ENCODE peak calls at places on chromosomes 7 and 10, in nine cellular contexts. One of them, this sample, is unnamed.

GRCh38 chr7:8261711-8262695 is at the start of gene ICA1:
- DNase-seq in mammary epithelial cell: peak
- DNase-seq in spleen: peak
- DNase-seq in fibroblast of lung: peak
- DNase-seq in left ventricle myocardium inferior: peak
- DNase-seq in brain microvascular endothelial cell: peak
- DNase-seq in neuronal stem cell: peak
- DNase-seq in ascending aorta: no peak
- DNase-seq in RWPE1: peak
- DNase-seq in this sample: no peak

GRCh38 chr7:129998446-129998845 is 45.7 kb upstream of the UBE2H start:
- DNase-seq in neuronal stem cell: no peak
- DNase-seq in RWPE1: no peak
- DNase-seq in spleen: no peak
- DNase-seq in ascending aorta: no peak
- DNase-seq in mammary epithelial cell: no peak
- DNase-seq in left ventricle myocardium inferior: no peak
- DNase-seq in brain microvascular endothelial cell: no peak
- DNase-seq in fibroblast of lung: no peak
- DNase-seq in this sample: no peak

GRCh38 chr10:32163774-32164148 is 107.5 kb upstream of the KIF5B start:
- DNase-seq in neuronal stem cell: no peak
- DNase-seq in mammary epithelial cell: no peak
- DNase-seq in spleen: no peak
- DNase-seq in ascending aorta: no peak
- DNase-seq in RWPE1: no peak
- DNase-seq in fibroblast of lung: no peak
- DNase-seq in left ventricle myocardium inferior: no peak
- DNase-seq in brain microvascular endothelial cell: no peak
- DNase-seq in this sample: no peak

GRCh38 chr7:918441-919113 is 35.9 kb downstream of the ADAP1 start:
- DNase-seq in RWPE1: no peak
- DNase-seq in brain microvascular endothelial cell: no peak
- DNase-seq in mammary epithelial cell: no peak
- DNase-seq in neuronal stem cell: no peak
- DNase-seq in spleen: peak
- DNase-seq in left ventricle myocardium inferior: peak
- DNase-seq in fibroblast of lung: no peak
- DNase-seq in ascending aorta: peak
- DNase-seq in this sample: no peak

GRCh38 chr7:44307301-44307900 is 18.0 kb downstream of the CAMK2B start:
- DNase-seq in left ventricle myocardium inferior: no peak
- DNase-seq in fibroblast of lung: peak
- DNase-seq in mammary epithelial cell: peak
- DNase-seq in brain microvascular endothelial cell: peak
- DNase-seq in spleen: no peak
- DNase-seq in RWPE1: peak
- DNase-seq in neuronal stem cell: no peak
- DNase-seq in ascending aorta: no peak
- DNase-seq in this sample: no peak

GRCh38 chr7:73822319-73823173 is 8.2 kb upstream of the CLDN4 start:
- DNase-seq in fibroblast of lung: peak
- DNase-seq in brain microvascular endothelial cell: peak
- DNase-seq in RWPE1: peak
- DNase-seq in mammary epithelial cell: peak
- DNase-seq in spleen: peak
- DNase-seq in neuronal stem cell: no peak
- DNase-seq in left ventricle myocardium inferior: no peak
- DNase-seq in ascending aorta: no peak
- DNase-seq in this sample: peak

GRCh38 chr7:131194070-131194865 is 133.4 kb upstream of the MKLN1 start:
- DNase-seq in ascending aorta: no peak
- DNase-seq in spleen: no peak
- DNase-seq in fibroblast of lung: peak
- DNase-seq in left ventricle myocardium inferior: no peak
- DNase-seq in neuronal stem cell: no peak
- DNase-seq in mammary epithelial cell: peak
- DNase-seq in brain microvascular endothelial cell: no peak
- DNase-seq in RWPE1: no peak
- DNase-seq in this sample: no peak

GRCh38 chr10:43960477-43960876 is 311.8 kb upstream of the ZNF32 start:
- DNase-seq in fibroblast of lung: no peak
- DNase-seq in RWPE1: no peak
- DNase-seq in mammary epithelial cell: no peak
- DNase-seq in spleen: peak
- DNase-seq in left ventricle myocardium inferior: no peak
- DNase-seq in ascending aorta: no peak
- DNase-seq in neuronal stem cell: no peak
- DNase-seq in brain microvascular endothelial cell: no peak
- DNase-seq in this sample: no peak

GRCh38 chr7:75572396-75572795 is 80.3 kb downstream of the SPDYE5 start:
- DNase-seq in mammary epithelial cell: no peak
- DNase-seq in fibroblast of lung: no peak
- DNase-seq in left ventricle myocardium inferior: no peak
- DNase-seq in neuronal stem cell: no peak
- DNase-seq in brain microvascular endothelial cell: no peak
- DNase-seq in ascending aorta: no peak
- DNase-seq in RWPE1: no peak
- DNase-seq in spleen: no peak
- DNase-seq in this sample: no peak

GRCh38 chr7:25167262-25167843 is 42.3 kb upstream of the CYCS start:
- DNase-seq in neuronal stem cell: no peak
- DNase-seq in ascending aorta: no peak
- DNase-seq in left ventricle myocardium inferior: no peak
- DNase-seq in fibroblast of lung: no peak
- DNase-seq in spleen: no peak
- DNase-seq in brain microvascular endothelial cell: no peak
- DNase-seq in RWPE1: no peak
- DNase-seq in mammary epithelial cell: no peak
- DNase-seq in this sample: peak

GRCh38 chr7:95246935-95247370 is 77.4 kb downstream of the PON1 start:
- DNase-seq in fibroblast of lung: peak
- DNase-seq in left ventricle myocardium inferior: no peak
- DNase-seq in RWPE1: peak
- DNase-seq in brain microvascular endothelial cell: peak
- DNase-seq in spleen: no peak
- DNase-seq in ascending aorta: no peak
- DNase-seq in mammary epithelial cell: peak
- DNase-seq in neuronal stem cell: peak
- DNase-seq in this sample: peak

GRCh38 chr7:17460001-17460400 is 161.5 kb downstream of the AHR start:
- DNase-seq in neuronal stem cell: no peak
- DNase-seq in brain microvascular endothelial cell: no peak
- DNase-seq in left ventricle myocardium inferior: no peak
- DNase-seq in RWPE1: no peak
- DNase-seq in ascending aorta: no peak
- DNase-seq in fibroblast of lung: no peak
- DNase-seq in mammary epithelial cell: no peak
- DNase-seq in spleen: no peak
- DNase-seq in this sample: no peak

GRCh38 chr7:91416485-91416884 is 152.3 kb downstream of the FZD1 start:
- DNase-seq in neuronal stem cell: no peak
- DNase-seq in RWPE1: no peak
- DNase-seq in mammary epithelial cell: no peak
- DNase-seq in brain microvascular endothelial cell: no peak
- DNase-seq in spleen: no peak
- DNase-seq in left ventricle myocardium inferior: no peak
- DNase-seq in fibroblast of lung: no peak
- DNase-seq in ascending aorta: no peak
- DNase-seq in this sample: no peak

DNA sequence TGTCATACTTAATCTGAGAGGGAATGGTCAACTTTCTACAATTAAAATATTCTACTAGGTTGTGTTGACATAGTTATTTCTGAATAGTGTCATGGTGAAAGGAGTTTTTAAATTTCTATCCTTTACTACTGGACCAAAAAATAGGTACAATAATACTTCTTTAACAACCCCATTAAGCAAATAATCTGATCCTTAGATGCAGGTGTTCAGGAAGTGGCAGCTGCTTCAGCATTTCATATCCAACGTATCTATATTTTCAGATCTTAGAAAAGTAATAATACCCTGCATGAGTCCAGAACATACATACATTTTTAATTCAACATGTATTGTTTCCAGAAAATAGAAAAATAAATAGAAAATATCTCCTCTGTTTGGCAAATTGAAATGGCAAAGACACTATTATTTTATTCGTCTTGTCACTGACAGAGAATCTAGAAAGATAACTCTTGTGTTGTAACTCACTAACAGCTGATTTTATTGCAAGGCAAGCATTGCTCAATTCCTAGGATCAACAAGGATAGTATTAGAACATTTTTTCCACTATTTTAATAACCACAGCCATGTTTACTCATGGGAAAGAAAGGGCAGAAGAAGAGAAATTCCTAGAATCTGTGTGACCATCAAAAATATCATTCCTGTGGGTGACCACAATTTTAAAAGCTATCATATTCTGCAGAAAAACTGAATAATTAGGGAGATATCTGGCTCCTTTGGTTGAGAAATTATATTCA is 159.3 kb upstream of the CNTNAP2 start:
- DNase-seq in fibroblast of lung: peak
- DNase-seq in spleen: no peak
- DNase-seq in neuronal stem cell: no peak
- DNase-seq in ascending aorta: no peak
- DNase-seq in brain microvascular endothelial cell: peak
- DNase-seq in RWPE1: no peak
- DNase-seq in mammary epithelial cell: no peak
- DNase-seq in left ventricle myocardium inferior: no peak
- DNase-seq in this sample: no peak
- H3K27ac ChIP-seq in fibroblast of lung: no peak
- H3K27ac ChIP-seq in spleen: no peak
- H3K27ac ChIP-seq in neuronal stem cell: no peak
- H3K27ac ChIP-seq in ascending aorta: no peak
- H3K27ac ChIP-seq in brain microvascular endothelial cell: no peak
- H3K27ac ChIP-seq in RWPE1: no peak
- H3K27ac ChIP-seq in mammary epithelial cell: no peak
- H3K27ac ChIP-seq in left ventricle myocardium inferior: no peak
- H3K27ac ChIP-seq in this sample: no peak

GRCh38 chr10:63505562-63505961 is 15.6 kb upstream of the REEP3 start:
- DNase-seq in left ventricle myocardium inferior: no peak
- DNase-seq in brain microvascular endothelial cell: no peak
- DNase-seq in neuronal stem cell: no peak
- DNase-seq in spleen: no peak
- DNase-seq in ascending aorta: no peak
- DNase-seq in fibroblast of lung: no peak
- DNase-seq in mammary epithelial cell: no peak
- DNase-seq in RWPE1: no peak
- DNase-seq in this sample: no peak

GRCh38 chr10:63504145-63504881 is 16.9 kb upstream of the REEP3 start:
- DNase-seq in spleen: no peak
- DNase-seq in fibroblast of lung: no peak
- DNase-seq in mammary epithelial cell: peak
- DNase-seq in RWPE1: peak
- DNase-seq in ascending aorta: no peak
- DNase-seq in brain microvascular endothelial cell: no peak
- DNase-seq in neuronal stem cell: no peak
- DNase-seq in left ventricle myocardium inferior: no peak
- DNase-seq in this sample: peak

GRCh38 chr10:63501954-63502353 is 19.2 kb upstream of the REEP3 start:
- DNase-seq in left ventricle myocardium inferior: no peak
- DNase-seq in ascending aorta: no peak
- DNase-seq in mammary epithelial cell: no peak
- DNase-seq in neuronal stem cell: no peak
- DNase-seq in fibroblast of lung: no peak
- DNase-seq in RWPE1: no peak
- DNase-seq in brain microvascular endothelial cell: no peak
- DNase-seq in spleen: no peak
- DNase-seq in this sample: no peak

GRCh38 chr10:63503395-63503794 is 17.8 kb upstream of the REEP3 start:
- DNase-seq in brain microvascular endothelial cell: no peak
- DNase-seq in fibroblast of lung: no peak
- DNase-seq in ascending aorta: no peak
- DNase-seq in left ventricle myocardium inferior: no peak
- DNase-seq in RWPE1: no peak
- DNase-seq in mammary epithelial cell: no peak
- DNase-seq in neuronal stem cell: no peak
- DNase-seq in spleen: no peak
- DNase-seq in this sample: no peak

GRCh38 chr10:63502832-63503231 is 18.4 kb upstream of the REEP3 start:
- DNase-seq in RWPE1: no peak
- DNase-seq in fibroblast of lung: no peak
- DNase-seq in brain microvascular endothelial cell: no peak
- DNase-seq in neuronal stem cell: no peak
- DNase-seq in left ventricle myocardium inferior: no peak
- DNase-seq in mammary epithelial cell: no peak
- DNase-seq in spleen: no peak
- DNase-seq in ascending aorta: no peak
- DNase-seq in this sample: no peak
- H3K27ac ChIP-seq in RWPE1: no peak
- H3K27ac ChIP-seq in fibroblast of lung: no peak
- H3K27ac ChIP-seq in brain microvascular endothelial cell: no peak
- H3K27ac ChIP-seq in neuronal stem cell: no peak
- H3K27ac ChIP-seq in left ventricle myocardium inferior: no peak
- H3K27ac ChIP-seq in mammary epithelial cell: no peak
- H3K27ac ChIP-seq in spleen: no peak
- H3K27ac ChIP-seq in ascending aorta: no peak
- H3K27ac ChIP-seq in this sample: peak

DNA sequence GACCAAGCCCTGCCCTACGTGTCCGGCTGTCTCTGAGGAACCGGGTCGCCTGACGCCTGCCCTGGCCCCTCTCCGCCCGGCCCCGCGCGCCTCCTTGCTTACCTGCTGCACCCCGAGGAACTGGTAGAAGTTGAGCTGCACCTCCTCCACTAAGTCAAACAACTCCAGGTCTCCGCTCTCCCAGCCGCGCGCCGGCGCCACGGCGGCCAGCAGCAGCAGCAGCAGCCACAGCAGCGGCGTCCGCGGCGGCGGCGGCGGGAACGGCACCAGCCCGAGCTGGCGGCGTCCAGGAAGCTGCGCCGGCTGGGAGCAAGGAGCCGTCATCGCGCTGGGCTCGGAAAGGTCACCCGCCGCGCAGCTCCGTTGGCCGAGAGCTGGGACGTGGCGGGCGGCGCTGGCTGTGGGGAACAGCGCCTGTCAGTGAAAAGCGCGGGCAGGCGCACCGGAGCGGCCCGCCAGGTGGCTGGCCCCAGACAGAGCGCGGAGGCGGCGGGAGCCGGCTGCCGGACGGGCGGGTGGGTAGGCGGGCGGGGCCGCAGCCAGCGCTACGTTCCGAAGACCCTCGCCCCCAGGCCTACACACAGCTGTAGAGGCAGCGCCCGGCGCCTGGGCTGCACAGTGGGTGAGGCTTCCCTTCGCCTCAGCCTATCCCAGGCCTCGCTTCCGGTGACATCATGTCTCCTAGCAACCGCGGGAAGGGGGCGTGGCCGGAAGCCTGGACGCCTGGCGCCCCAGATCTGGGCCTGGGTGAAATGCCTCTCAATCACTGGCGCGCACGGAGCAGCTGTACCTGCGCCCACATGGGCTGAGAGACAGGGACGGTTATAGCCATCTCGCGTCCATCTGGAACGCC is at the start of gene DNAJC1:
- DNase-seq in left ventricle myocardium inferior: peak
- DNase-seq in RWPE1: peak
- DNase-seq in fibroblast of lung: peak
- DNase-seq in ascending aorta: peak
- DNase-seq in neuronal stem cell: peak
- DNase-seq in spleen: peak
- DNase-seq in mammary epithelial cell: peak
- DNase-seq in brain microvascular endothelial cell: peak
- DNase-seq in this sample: peak
- H3K27ac ChIP-seq in left ventricle myocardium inferior: peak
- H3K27ac ChIP-seq in RWPE1: peak
- H3K27ac ChIP-seq in fibroblast of lung: peak
- H3K27ac ChIP-seq in ascending aorta: peak
- H3K27ac ChIP-seq in neuronal stem cell: peak
- H3K27ac ChIP-seq in spleen: peak
- H3K27ac ChIP-seq in mammary epithelial cell: peak
- H3K27ac ChIP-seq in brain microvascular endothelial cell: peak
- H3K27ac ChIP-seq in this sample: peak

GRCh38 chr7:3453398-3453797 is 152.3 kb downstream of the SDK1 start:
- DNase-seq in brain microvascular endothelial cell: no peak
- DNase-seq in left ventricle myocardium inferior: no peak
- DNase-seq in ascending aorta: no peak
- DNase-seq in RWPE1: no peak
- DNase-seq in mammary epithelial cell: no peak
- DNase-seq in spleen: no peak
- DNase-seq in neuronal stem cell: no peak
- DNase-seq in fibroblast of lung: no peak
- DNase-seq in this sample: no peak
- H3K27ac ChIP-seq in brain microvascular endothelial cell: no peak
- H3K27ac ChIP-seq in left ventricle myocardium inferior: no peak
- H3K27ac ChIP-seq in ascending aorta: no peak
- H3K27ac ChIP-seq in RWPE1: no peak
- H3K27ac ChIP-seq in mammary epithelial cell: no peak
- H3K27ac ChIP-seq in spleen: no peak
- H3K27ac ChIP-seq in neuronal stem cell: no peak
- H3K27ac ChIP-seq in fibroblast of lung: no peak
- H3K27ac ChIP-seq in this sample: no peak